ENCODE peak calls at places on chromosome 2, in nine cellular contexts. One of them, this sample, is unnamed. For H3K4me1, the result is how much of the 10 kb centered on the place peaks cover.

GRCh38 chr2:66534461-66534860 is 99.5 kb downstream of the MEIS1 start:
- DNase-seq in OCI-LY7: no peak
- DNase-seq in GM12878: no peak
- DNase-seq in uterus: no peak
- DNase-seq in endodermal cell: no peak
- DNase-seq in breast epithelium: no peak
- DNase-seq in adrenal gland: no peak
- DNase-seq in Peyer's patch: no peak
- DNase-seq in CD8-positive, alpha-beta T cell: no peak
- DNase-seq in this sample: no peak

GRCh38 chr2:40348665-40349064 is 103.2 kb downstream of the SLC8A1 start:
- DNase-seq in adrenal gland: no peak
- DNase-seq in GM12878: no peak
- DNase-seq in uterus: no peak
- DNase-seq in Peyer's patch: no peak
- DNase-seq in OCI-LY7: no peak
- DNase-seq in breast epithelium: no peak
- DNase-seq in CD8-positive, alpha-beta T cell: no peak
- DNase-seq in endodermal cell: no peak
- DNase-seq in this sample: no peak

GRCh38 chr2:150204449-150204848 is 283.0 kb downstream of the RND3 start:
- DNase-seq in breast epithelium: no peak
- DNase-seq in endodermal cell: no peak
- DNase-seq in uterus: no peak
- DNase-seq in Peyer's patch: no peak
- DNase-seq in OCI-LY7: no peak
- DNase-seq in CD8-positive, alpha-beta T cell: no peak
- DNase-seq in GM12878: no peak
- DNase-seq in adrenal gland: no peak
- DNase-seq in this sample: no peak

GRCh38 chr2:194090251-194090905 is 1566.6 kb upstream of the SLC39A10 start:
- DNase-seq in OCI-LY7: no peak
- DNase-seq in adrenal gland: no peak
- DNase-seq in breast epithelium: no peak
- DNase-seq in GM12878: no peak
- DNase-seq in CD8-positive, alpha-beta T cell: no peak
- DNase-seq in uterus: no peak
- DNase-seq in endodermal cell: no peak
- DNase-seq in Peyer's patch: no peak
- DNase-seq in this sample: no peak

GRCh38 chr2:235070063-235070706 is 118.4 kb downstream of the SH3BP4 start:
- DNase-seq in Peyer's patch: no peak
- DNase-seq in endodermal cell: peak
- DNase-seq in uterus: no peak
- DNase-seq in CD8-positive, alpha-beta T cell: no peak
- DNase-seq in adrenal gland: no peak
- DNase-seq in OCI-LY7: no peak
- DNase-seq in breast epithelium: no peak
- DNase-seq in GM12878: no peak
- DNase-seq in this sample: no peak

GRCh38 chr2:121489944-121490585 is 40.6 kb upstream of the RNU4ATAC start:
- DNase-seq in OCI-LY7: no peak
- DNase-seq in CD8-positive, alpha-beta T cell: no peak
- DNase-seq in endodermal cell: peak
- DNase-seq in Peyer's patch: no peak
- DNase-seq in breast epithelium: no peak
- DNase-seq in uterus: no peak
- DNase-seq in GM12878: no peak
- DNase-seq in adrenal gland: no peak
- DNase-seq in this sample: no peak

GRCh38 chr2:32622570-32623310 is 5.1 kb upstream of the TTC27 start:
- DNase-seq in uterus: no peak
- DNase-seq in Peyer's patch: no peak
- DNase-seq in GM12878: no peak
- DNase-seq in adrenal gland: no peak
- DNase-seq in CD8-positive, alpha-beta T cell: no peak
- DNase-seq in endodermal cell: no peak
- DNase-seq in breast epithelium: no peak
- DNase-seq in OCI-LY7: no peak
- DNase-seq in this sample: no peak

GRCh38 chr2:128625966-128626757 is 307.5 kb upstream of the HS6ST1 start:
- DNase-seq in endodermal cell: no peak
- DNase-seq in uterus: no peak
- DNase-seq in breast epithelium: no peak
- DNase-seq in OCI-LY7: no peak
- DNase-seq in adrenal gland: no peak
- DNase-seq in CD8-positive, alpha-beta T cell: no peak
- DNase-seq in GM12878: no peak
- DNase-seq in Peyer's patch: no peak
- DNase-seq in this sample: no peak

GRCh38 chr2:27652341-27652740 is 11.1 kb downstream of the SUPT7L start:
- DNase-seq in OCI-LY7: no peak
- DNase-seq in endodermal cell: no peak
- DNase-seq in Peyer's patch: no peak
- DNase-seq in breast epithelium: no peak
- DNase-seq in CD8-positive, alpha-beta T cell: no peak
- DNase-seq in GM12878: no peak
- DNase-seq in uterus: no peak
- DNase-seq in adrenal gland: no peak
- DNase-seq in this sample: no peak

GRCh38 chr2:102114290-102114721 is 28.2 kb upstream of the IL1R1 start:
- DNase-seq in endodermal cell: no peak
- DNase-seq in GM12878: peak
- DNase-seq in adrenal gland: no peak
- DNase-seq in OCI-LY7: no peak
- DNase-seq in breast epithelium: no peak
- DNase-seq in Peyer's patch: no peak
- DNase-seq in CD8-positive, alpha-beta T cell: no peak
- DNase-seq in uterus: no peak
- DNase-seq in this sample: no peak

GRCh38 chr2:162579169-162579568 is 235.2 kb downstream of the GCA start:
- DNase-seq in OCI-LY7: no peak
- DNase-seq in CD8-positive, alpha-beta T cell: no peak
- DNase-seq in GM12878: no peak
- DNase-seq in Peyer's patch: no peak
- DNase-seq in endodermal cell: peak
- DNase-seq in adrenal gland: no peak
- DNase-seq in uterus: no peak
- DNase-seq in breast epithelium: no peak
- DNase-seq in this sample: no peak

GRCh38 chr2:144518744-144519596 is 949 bp downstream of the ZEB2 start:
- DNase-seq in endodermal cell: no peak
- DNase-seq in GM12878: peak
- DNase-seq in adrenal gland: no peak
- DNase-seq in Peyer's patch: peak
- DNase-seq in CD8-positive, alpha-beta T cell: no peak
- DNase-seq in breast epithelium: no peak
- DNase-seq in uterus: no peak
- DNase-seq in OCI-LY7: peak
- DNase-seq in this sample: no peak

GRCh38 chr2:101135412-101136296 is 15.5 kb downstream of the TBC1D8 start:
- DNase-seq in OCI-LY7: no peak
- DNase-seq in GM12878: no peak
- DNase-seq in CD8-positive, alpha-beta T cell: no peak
- DNase-seq in breast epithelium: no peak
- DNase-seq in uterus: no peak
- DNase-seq in Peyer's patch: no peak
- DNase-seq in adrenal gland: no peak
- DNase-seq in endodermal cell: peak
- DNase-seq in this sample: peak

GRCh38 chr2:241701155-241701404 is 759 bp upstream of the ING5 start:
- DNase-seq in CD8-positive, alpha-beta T cell: no peak
- DNase-seq in adrenal gland: no peak
- DNase-seq in uterus: no peak
- DNase-seq in breast epithelium: no peak
- DNase-seq in GM12878: peak
- DNase-seq in endodermal cell: no peak
- DNase-seq in OCI-LY7: peak
- DNase-seq in Peyer's patch: no peak
- DNase-seq in this sample: no peak

GRCh38 chr2:9001229-9001628 is 2.3 kb downstream of the MBOAT2 start:
- DNase-seq in uterus: no peak
- DNase-seq in CD8-positive, alpha-beta T cell: no peak
- DNase-seq in GM12878: no peak
- DNase-seq in endodermal cell: no peak
- DNase-seq in OCI-LY7: no peak
- DNase-seq in breast epithelium: no peak
- DNase-seq in Peyer's patch: no peak
- DNase-seq in adrenal gland: no peak
- DNase-seq in this sample: no peak

GRCh38 chr2:126638781-126639180 is 17.2 kb upstream of the GYPC start:
- DNase-seq in endodermal cell: peak
- DNase-seq in Peyer's patch: no peak
- DNase-seq in CD8-positive, alpha-beta T cell: no peak
- DNase-seq in uterus: no peak
- DNase-seq in breast epithelium: no peak
- DNase-seq in GM12878: no peak
- DNase-seq in adrenal gland: no peak
- DNase-seq in OCI-LY7: no peak
- DNase-seq in this sample: no peak

GRCh38 chr2:74625658-74626425 is 22.3 kb downstream of the M1AP start:
- DNase-seq in adrenal gland: no peak
- DNase-seq in OCI-LY7: no peak
- DNase-seq in breast epithelium: no peak
- DNase-seq in CD8-positive, alpha-beta T cell: no peak
- DNase-seq in Peyer's patch: no peak
- DNase-seq in GM12878: no peak
- DNase-seq in endodermal cell: no peak
- DNase-seq in uterus: no peak
- DNase-seq in this sample: no peak

DNA sequence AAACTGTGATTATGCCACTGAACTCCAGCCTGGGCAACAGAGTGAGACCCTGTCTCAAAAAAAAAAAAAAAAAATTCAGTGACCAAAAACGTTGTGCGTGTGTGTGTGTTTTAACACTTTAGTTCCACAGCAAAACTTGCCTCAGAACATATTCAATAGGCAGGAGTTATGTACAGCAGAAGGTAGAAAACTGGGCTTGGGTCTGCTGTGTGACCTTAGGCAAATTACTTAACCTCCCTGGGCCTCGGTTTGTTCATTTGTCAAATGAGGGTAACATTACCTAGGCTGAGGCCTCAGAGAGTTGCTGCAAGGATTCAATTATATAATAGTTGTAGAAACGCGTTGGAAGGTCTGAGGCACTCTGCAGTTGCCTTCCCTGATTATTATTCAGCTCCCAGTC is 10.3 kb upstream of the SCG2 start:
- DNase-seq in GM12878: no peak
- DNase-seq in adrenal gland: no peak
- DNase-seq in uterus: no peak
- DNase-seq in Peyer's patch: no peak
- DNase-seq in endodermal cell: no peak
- DNase-seq in breast epithelium: no peak
- DNase-seq in OCI-LY7: no peak
- DNase-seq in CD8-positive, alpha-beta T cell: no peak
- DNase-seq in this sample: no peak
- H3K4me3 ChIP-seq in GM12878: no peak
- H3K4me3 ChIP-seq in adrenal gland: no peak
- H3K4me3 ChIP-seq in uterus: peak
- H3K4me3 ChIP-seq in Peyer's patch: no peak
- H3K4me3 ChIP-seq in endodermal cell: peak
- H3K4me3 ChIP-seq in breast epithelium: peak
- H3K4me3 ChIP-seq in OCI-LY7: no peak
- H3K4me3 ChIP-seq in CD8-positive, alpha-beta T cell: no peak
- H3K4me3 ChIP-seq in this sample: peak

DNA sequence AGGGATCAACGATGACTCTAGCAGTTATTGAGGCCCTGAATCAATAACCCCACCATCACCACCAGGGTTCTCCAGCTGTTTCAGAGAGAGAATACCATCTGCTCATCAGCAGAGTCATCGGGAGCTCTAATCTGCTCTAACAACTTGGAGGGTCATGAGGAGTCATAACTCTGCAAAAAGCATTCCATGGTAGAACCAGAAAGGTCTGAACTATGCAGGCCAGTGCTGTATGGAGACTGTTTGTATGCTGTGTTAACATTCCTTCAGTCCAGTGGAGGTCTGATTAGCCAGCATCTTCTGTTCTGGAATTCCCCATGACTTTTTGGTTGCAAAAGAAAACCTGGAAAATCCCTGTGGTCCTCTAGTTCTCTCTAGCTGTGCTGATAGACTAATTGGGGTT is 9.4 kb upstream of the ITGB6 start:
- DNase-seq in endodermal cell: no peak
- DNase-seq in CD8-positive, alpha-beta T cell: no peak
- DNase-seq in breast epithelium: no peak
- DNase-seq in adrenal gland: no peak
- DNase-seq in Peyer's patch: no peak
- DNase-seq in GM12878: peak
- DNase-seq in uterus: no peak
- DNase-seq in OCI-LY7: no peak
- DNase-seq in this sample: no peak
- TF ChIP-seq CTCF in endodermal cell: no peak
- TF ChIP-seq CTCF in CD8-positive, alpha-beta T cell: no peak
- TF ChIP-seq CTCF in breast epithelium: no peak
- TF ChIP-seq CTCF in adrenal gland: no peak
- TF ChIP-seq CTCF in Peyer's patch: no peak
- TF ChIP-seq CTCF in GM12878: no peak
- TF ChIP-seq CTCF in uterus: no peak
- TF ChIP-seq CTCF in OCI-LY7: no peak
- TF ChIP-seq CTCF in this sample: no peak

DNA sequence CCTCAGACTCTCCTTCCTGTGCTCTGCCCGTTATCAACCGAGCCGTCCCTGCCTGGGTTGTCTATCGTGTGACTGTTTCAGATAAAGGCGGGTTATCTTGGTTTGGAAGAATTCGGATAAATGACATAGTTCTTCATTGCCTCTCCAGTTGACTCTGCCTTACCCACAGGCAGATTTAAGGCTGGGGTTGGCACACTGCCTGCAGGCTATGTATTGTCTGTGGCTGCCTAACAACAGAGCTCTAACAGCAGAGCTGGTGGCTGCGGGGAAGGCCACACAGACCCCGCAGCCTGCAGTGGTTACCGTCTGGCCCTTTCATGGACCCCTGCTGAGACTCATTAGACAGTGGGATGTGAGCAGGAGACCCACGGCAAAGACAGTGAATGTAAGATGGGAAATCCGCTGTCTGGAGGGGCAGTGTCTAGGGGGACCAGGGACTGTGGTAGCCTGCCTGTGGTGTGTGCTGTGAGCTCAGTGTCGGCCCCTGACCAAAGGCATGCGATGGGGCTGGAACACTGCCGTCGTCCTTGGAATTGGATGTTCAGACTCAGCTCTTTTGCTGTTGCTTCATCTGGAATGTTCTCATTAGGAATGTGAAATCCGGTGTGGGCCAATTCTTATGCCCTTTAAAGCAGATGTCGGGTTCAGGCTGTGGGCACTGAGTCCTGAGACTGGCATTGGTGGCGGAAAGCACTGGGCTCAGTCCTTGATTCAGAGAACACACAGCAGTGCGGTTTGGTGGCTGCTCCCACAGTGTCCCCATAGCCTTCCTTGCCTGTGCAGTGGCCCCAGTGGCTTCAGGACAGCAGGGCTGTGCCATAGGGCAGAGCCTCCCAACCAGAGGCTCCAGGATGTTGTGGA is 44.5 kb downstream of the SH3RF3 start:
- DNase-seq in breast epithelium: peak
- DNase-seq in endodermal cell: peak
- DNase-seq in uterus: peak
- DNase-seq in adrenal gland: peak
- DNase-seq in OCI-LY7: no peak
- DNase-seq in GM12878: no peak
- DNase-seq in CD8-positive, alpha-beta T cell: no peak
- DNase-seq in Peyer's patch: peak
- DNase-seq in this sample: peak
- H3K4me1 ChIP-seq in breast epithelium: under half
- H3K4me1 ChIP-seq in endodermal cell: under half
- H3K4me1 ChIP-seq in uterus: under half
- H3K4me1 ChIP-seq in adrenal gland: under half
- H3K4me1 ChIP-seq in OCI-LY7: under half
- H3K4me1 ChIP-seq in GM12878: under half
- H3K4me1 ChIP-seq in CD8-positive, alpha-beta T cell: under half
- H3K4me1 ChIP-seq in Peyer's patch: under half
- H3K4me1 ChIP-seq in this sample: half or more

GRCh38 chr2:142914507-142915313 is 37.2 kb downstream of the KYNU start:
- DNase-seq in adrenal gland: no peak
- DNase-seq in Peyer's patch: no peak
- DNase-seq in OCI-LY7: no peak
- DNase-seq in uterus: no peak
- DNase-seq in breast epithelium: no peak
- DNase-seq in endodermal cell: no peak
- DNase-seq in GM12878: peak
- DNase-seq in CD8-positive, alpha-beta T cell: no peak
- DNase-seq in this sample: no peak
- H3K4me3 ChIP-seq in adrenal gland: no peak
- H3K4me3 ChIP-seq in Peyer's patch: no peak
- H3K4me3 ChIP-seq in OCI-LY7: no peak
- H3K4me3 ChIP-seq in uterus: no peak
- H3K4me3 ChIP-seq in breast epithelium: no peak
- H3K4me3 ChIP-seq in endodermal cell: no peak
- H3K4me3 ChIP-seq in GM12878: peak
- H3K4me3 ChIP-seq in CD8-positive, alpha-beta T cell: no peak
- H3K4me3 ChIP-seq in this sample: no peak